ENCODE peak calls at places on chromosomes 11 and 22, in ten cellular contexts. L is activated T-helper 1 cell treated with anti-CD3 and anti-CD28 coated beads, Interleukin-12 subunit alpha, Interleukin-12 subunit beta, Interleukin-2, Interleukin-4 antibody, amounts not matched to agents 30 ng/mL and 10 ng/mL and 1 ng/mL, durations not matched to agents 14 hours and 24 hours and 36 hours; R is CD8-positive, alpha-beta T cell; C is heart right ventricle; B is neuronal stem cell; Z is activated CD4-positive, CD25-positive, alpha-beta regulatory T cell; Y is RCC 7860; K is EL; M is left cardiac atrium; A is activated naive CD8-positive, alpha-beta T cell treated with anti-CD3 and anti-CD28 coated beads, Interleukin-2, amount 50 U/mL, for 24 hours. S is an unnamed sample.

GRCh38 chr11:58711832-58712231 is 19.9 kb downstream of the GLYAT start:
- DNase-seq in L (no peak), R (no peak), C (no peak), B (no peak), Z (no peak), Y (no peak), K (no peak), M (no peak), A (no peak), S (no peak)

GRCh38 chr11:42770444-42771065 is 541.2 kb upstream of the API5 start:
- DNase-seq in L (no peak), R (no peak), C (no peak), B (peak), Z (no peak), Y (peak), K (no peak), M (no peak), A (no peak), S (peak)

GRCh38 chr11:130480166-130480565 is 31.7 kb downstream of the ADAMTS15 start:
- DNase-seq in L (no peak), R (no peak), C (no peak), B (no peak), Z (no peak), Y (peak), K (peak), M (no peak), A (no peak), S (no peak)

GRCh38 chr11:66360406-66361073 is 11.0 kb downstream of the SLC29A2 start:
- DNase-seq in L (no peak), R (no peak), C (no peak), B (no peak), Z (no peak), Y (no peak), K (no peak), M (no peak), A (no peak), S (no peak)

GRCh38 chr11:71263391-71263790 is 11.0 kb upstream of the SHANK2 start:
- DNase-seq in L (no peak), R (no peak), C (no peak), B (no peak), Z (no peak), Y (peak), K (peak), M (no peak), A (no peak), S (no peak)

GRCh38 chr22:48146426-48146825 is 1384.0 kb downstream of the TBC1D22A start:
- DNase-seq in L (no peak), R (no peak), C (no peak), B (no peak), Z (no peak), Y (no peak), K (no peak), M (no peak), A (no peak), S (no peak)

GRCh38 chr11:8258289-8258688 is 5.4 kb downstream of the LMO1 start:
- DNase-seq in L (no peak), R (no peak), C (peak), B (no peak), Z (no peak), Y (peak), K (no peak), M (no peak), A (no peak), S (no peak)

GRCh38 chr22:22195265-22196017 is 49.1 kb upstream of the VPREB1 start:
- DNase-seq in L (peak), R (peak), C (peak), B (peak), Z (peak), Y (peak), K (peak), M (peak), A (peak), S (peak)

GRCh38 chr11:119709638-119710346 is 19.2 kb downstream of the NECTIN1 start:
- DNase-seq in L (no peak), R (no peak), C (peak), B (peak), Z (no peak), Y (no peak), K (peak), M (no peak), A (peak), S (peak)

GRCh38 chr22:19884954-19885751 is 30.5 kb upstream of the GNB1L start:
- DNase-seq in L (no peak), R (no peak), C (no peak), B (no peak), Z (no peak), Y (no peak), K (no peak), M (no peak), A (no peak), S (no peak)

GRCh38 chr11:15194671-15195415 is 80.1 kb downstream of the INSC start:
- DNase-seq in L (no peak), R (no peak), C (no peak), B (no peak), Z (no peak), Y (peak), K (peak), M (no peak), A (no peak), S (no peak)

GRCh38 chr11:34721646-34722045 is 100.8 kb downstream of the EHF start:
- DNase-seq in L (no peak), R (no peak), C (no peak), B (no peak), Z (no peak), Y (no peak), K (no peak), M (no peak), A (no peak), S (no peak)

GRCh38 chr11:47541070-47541469 is 11.9 kb downstream of the CELF1 start:
- DNase-seq in L (no peak), R (no peak), C (no peak), B (no peak), Z (no peak), Y (no peak), K (no peak), M (no peak), A (no peak), S (no peak)

GRCh38 chr11:3609416-3610265 is 32.2 kb downstream of the ART5 start:
- DNase-seq in L (no peak), R (no peak), C (no peak), B (peak), Z (no peak), Y (peak), K (peak), M (no peak), A (peak), S (peak)

GRCh38 chr11:10394229-10395100 is 60.6 kb upstream of the AMPD3 start:
- DNase-seq in L (no peak), R (no peak), C (no peak), B (no peak), Z (no peak), Y (no peak), K (peak), M (no peak), A (no peak), S (no peak)

GRCh38 chr22:24432059-24432853 is 4.9 kb downstream of the ADORA2A start:
- DNase-seq in L (no peak), R (peak), C (peak), B (no peak), Z (no peak), Y (no peak), K (peak), M (peak), A (peak), S (no peak)

GRCh38 chr11:117575856-117576255 is 221.2 kb downstream of the DSCAML1 start:
- DNase-seq in L (no peak), R (no peak), C (no peak), B (no peak), Z (no peak), Y (no peak), K (no peak), M (no peak), A (no peak), S (no peak)

GRCh38 chr11:10436224-10436623 is 18.8 kb upstream of the AMPD3 start:
- DNase-seq in L (no peak), R (no peak), C (no peak), B (no peak), Z (no peak), Y (no peak), K (no peak), M (no peak), A (no peak), S (no peak)

GRCh38 chr11:63494936-63495335 is 4.0 kb upstream of the PLAAT5 start:
- DNase-seq in L (no peak), R (no peak), C (no peak), B (no peak), Z (no peak), Y (no peak), K (no peak), M (no peak), A (no peak), S (no peak)

GRCh38 chr11:77879218-77879617 is 58.3 kb downstream of the AAMDC start:
- DNase-seq in L (no peak), R (no peak), C (peak), B (no peak), Z (no peak), Y (no peak), K (peak), M (peak), A (no peak), S (no peak)

GRCh38 chr11:59845399-59845798 is at the start of gene CBLIF:
- DNase-seq in L (no peak), R (no peak), C (no peak), B (no peak), Z (no peak), Y (no peak), K (no peak), M (no peak), A (no peak), S (no peak)